ENCODE peak calls at places on chromosomes 11 and 22, in seven cellular contexts. Y is NCI-H2029 treated with DMSO at 0.1 percent for 48 hours; N is AG10803; U is H7; I is GM03348; T is left ventricle myocardium inferior; Q is activated CD4-positive, alpha-beta T cell treated with anti-CD3 and anti-CD28 coated beads, Interleukin-2, amount 10 ng/mL, durations not matched to agents 24 days and 14 days. X is an unnamed sample.
A peak's percentile ranks its signal among the peaks of the same experiment; 100 is the strongest.

GRCh38 chr11:3944198-3944597 is 88.7 kb downstream of the STIM1 start:
- DNase-seq in Q (no peak), U (no peak), Y (no peak), N (peak; percentile 70), T (peak; percentile 24), I (peak; percentile 46), X (no peak)

GRCh38 chr11:14656536-14657457 is 13.2 kb downstream of the PDE3B start:
- DNase-seq in T (no peak), U (no peak), I (no peak), N (no peak), Y (no peak), Q (no peak), X (no peak)

GRCh38 chr22:17140022-17140421 is 18.9 kb upstream of the TMEM121B start:
- DNase-seq in I (no peak), Y (no peak), T (no peak), U (no peak), N (no peak), Q (no peak), X (no peak)

GRCh38 chr11:47715082-47715669 is at the start of gene AGBL2:
- DNase-seq in N (peak; percentile 56), I (peak; percentile 93), Y (peak; percentile 35), Q (peak; percentile 97), U (peak; percentile 92), T (peak; percentile 76), X (peak; percentile 91)

GRCh38 chr11:27555264-27555663 is 48.7 kb upstream of the LIN7C start:
- DNase-seq in Y (no peak), I (no peak), T (no peak), U (no peak), N (no peak), Q (no peak), X (no peak)

GRCh38 chr11:71927813-71928738 is at the start of gene XNDC1N:
- DNase-seq in U (peak; percentile 83), T (peak; percentile 47), N (no peak), Y (peak; percentile 79), I (peak; percentile 89), Q (no peak), X (peak; percentile 89)

GRCh38 chr11:112216591-112217105 is 9.6 kb upstream of the PTS start:
- DNase-seq in T (no peak), N (peak; percentile 56), I (no peak), Y (no peak), Q (no peak), U (no peak), X (no peak)

GRCh38 chr22:40877488-40877887 is 15.6 kb upstream of the DNAJB7 start:
- DNase-seq in Y (no peak), Q (no peak), T (no peak), U (no peak), I (no peak), N (no peak), X (no peak)

GRCh38 chr11:17578958-17579357 is 31.9 kb downstream of the OTOG start:
- DNase-seq in U (no peak), Y (no peak), N (no peak), Q (no peak), I (no peak), T (peak; percentile 25), X (peak; percentile 19)

GRCh38 chr11:45655347-45655756 is 10.1 kb downstream of the CHST1 start:
- DNase-seq in I (peak; percentile 90), U (peak; percentile 95), N (peak; percentile 53), Q (peak; percentile 87), Y (peak; percentile 55), T (peak; percentile 75), X (peak; percentile 97)

GRCh38 chr11:26944866-26945664 is 48.8 kb upstream of the FIBIN start:
- DNase-seq in Y (no peak), N (peak; percentile 93), U (no peak), Q (no peak), I (no peak), T (no peak), X (no peak)

X was measured in endodermal cell.